ENCODE peak calls at places on chromosomes 1 and 21, in eight cellular contexts. C, Y, K, N, O, P, V and Q are unnamed samples.

GRCh38 chr1:224726783-224727182 is 110.7 kb downstream of the CNIH3 start:
- DNase-seq in V (no peak), C (no peak), P (no peak), K (no peak), O (no peak), Y (no peak), N (no peak), Q (no peak)

GRCh38 chr21:45388011-45388521 is 16.9 kb upstream of the COL18A1 start:
- DNase-seq in V (no peak), N (no peak), P (no peak), K (no peak), O (no peak), C (no peak), Y (no peak), Q (no peak)

GRCh38 chr1:236064674-236065508 is at the start of gene NID1:
- DNase-seq in P (peak), C (no peak), Y (peak), K (peak), N (peak), O (peak), V (peak), Q (peak)

GRCh38 chr1:58849556-58849955 is 65.7 kb upstream of the JUN start:
- DNase-seq in P (no peak), K (no peak), V (no peak), N (no peak), O (no peak), Y (no peak), C (no peak), Q (no peak)

GRCh38 chr1:171222961-171223360 is 25.3 kb upstream of the FMO1 start:
- DNase-seq in P (no peak), V (no peak), K (no peak), Y (no peak), N (peak), O (no peak), C (no peak), Q (no peak)

GRCh38 chr1:159917533-159917932 is 7.8 kb downstream of the TAGLN2 start:
- DNase-seq in N (no peak), O (no peak), P (peak), Y (no peak), C (no peak), K (no peak), V (peak), Q (no peak)

GRCh38 chr1:70504821-70505193 is 93.7 kb downstream of the CTH start:
- DNase-seq in O (no peak), C (no peak), P (no peak), V (peak), K (no peak), Y (no peak), N (no peak), Q (peak)

GRCh38 chr1:156794506-156795373 is 21.9 kb downstream of the SH2D2A start:
- DNase-seq in K (no peak), O (no peak), V (no peak), C (no peak), Y (no peak), N (no peak), P (no peak), Q (no peak)

GRCh38 chr1:29002792-29003191 is 88.4 kb downstream of the EPB41 start:
- DNase-seq in V (no peak), Y (no peak), N (no peak), K (no peak), P (no peak), C (no peak), O (no peak), Q (no peak)

GRCh38 chr1:70627910-70628309 is 216.8 kb downstream of the CTH start:
- DNase-seq in V (no peak), N (no peak), O (no peak), C (no peak), P (no peak), K (no peak), Y (peak), Q (no peak)

GRCh38 chr1:109132980-109133379 is 19.1 kb downstream of the ELAPOR1 start:
- DNase-seq in N (no peak), V (no peak), Y (no peak), C (no peak), O (no peak), K (no peak), P (no peak), Q (no peak)

GRCh38 chr1:61842863-61843514 is 100.7 kb downstream of the PATJ start:
- DNase-seq in V (no peak), C (no peak), O (peak), P (no peak), N (peak), Y (no peak), K (no peak), Q (no peak)

GRCh38 chr1:178536844-178537371 is 24.0 kb downstream of the TEX35 start:
- DNase-seq in K (no peak), O (no peak), Y (no peak), V (peak), N (no peak), C (peak), P (peak), Q (peak)

GRCh38 chr1:58402444-58402843 is 144.1 kb downstream of the OMA1 start:
- DNase-seq in Y (no peak), V (no peak), C (no peak), O (no peak), K (no peak), P (no peak), N (no peak), Q (no peak)

GRCh38 chr1:147565189-147565980 is 24.1 kb downstream of the BCL9 start:
- DNase-seq in P (no peak), Y (no peak), O (no peak), N (no peak), K (no peak), V (no peak), C (no peak), Q (no peak)

GRCh38 chr1:93328809-93329477 is 16.8 kb upstream of the DR1 start:
- DNase-seq in Y (no peak), C (no peak), N (no peak), O (no peak), V (peak), P (no peak), K (no peak), Q (no peak)

GRCh38 chr21:38196033-38196432 is 60.8 kb upstream of the KCNJ15 start:
- DNase-seq in V (no peak), C (no peak), O (no peak), N (no peak), K (no peak), P (no peak), Y (peak), Q (no peak)

GRCh38 chr1:58515794-58516401 is 30.6 kb downstream of the OMA1 start:
- DNase-seq in K (no peak), O (peak), N (peak), V (peak), C (peak), P (peak), Y (peak), Q (no peak)

GRCh38 chr1:84319662-84320061 is 18.2 kb downstream of the SAMD13 start:
- DNase-seq in K (no peak), O (no peak), Y (no peak), C (no peak), N (no peak), V (no peak), P (no peak), Q (no peak)

GRCh38 chr1:69263982-69264381 is 303.7 kb upstream of the LRRC7 start:
- DNase-seq in K (no peak), P (no peak), Y (no peak), N (no peak), O (no peak), V (no peak), C (no peak), Q (no peak)

GRCh38 chr1:26784023-26784871 is 3.5 kb upstream of the PIGV start:
- DNase-seq in Y (peak), K (no peak), C (no peak), O (peak), N (peak), P (peak), V (peak), Q (no peak)

GRCh38 chr21:44714905-44715304 is 3.5 kb upstream of the TSPEAR start:
- DNase-seq in Y (no peak), V (no peak), P (peak), C (no peak), K (no peak), N (no peak), O (no peak), Q (no peak)

GRCh38 chr1:11450310-11450709 is 28.6 kb upstream of the DISP3 start:
- DNase-seq in Y (no peak), O (no peak), C (no peak), K (no peak), P (no peak), V (no peak), N (no peak), Q (no peak)

GRCh38 chr1:51693420-51694144 is 76.7 kb downstream of the OSBPL9 start:
- DNase-seq in P (no peak), Y (no peak), C (no peak), N (no peak), K (no peak), V (no peak), O (no peak), Q (no peak)

GRCh38 chr1:67749844-67750689 is 65.1 kb downstream of the GADD45A start:
- DNase-seq in N (peak), Y (peak), O (peak), V (no peak), P (no peak), C (peak), K (no peak), Q (peak)

GRCh38 chr1:196608401-196609113 is at the start of gene KCNT2:
- DNase-seq in N (peak), C (no peak), Y (no peak), O (peak), K (peak), P (peak), V (peak), Q (no peak)

GRCh38 chr1:206967096-206967851 is 3.0 kb downstream of the FCAMR start:
- DNase-seq in V (no peak), K (no peak), P (no peak), O (no peak), C (no peak), Y (peak), N (no peak), Q (no peak)

GRCh38 chr1:178055093-178055492 is 38.8 kb upstream of the RASAL2 start:
- DNase-seq in K (no peak), O (no peak), C (no peak), V (peak), N (peak), Y (peak), P (no peak), Q (no peak)

GRCh38 chr1:208100906-208101305 is 143.3 kb downstream of the PLXNA2 start:
- DNase-seq in C (no peak), N (no peak), V (no peak), Y (no peak), O (no peak), K (no peak), P (no peak), Q (no peak)

GRCh38 chr1:225468270-225469020 is 40.6 kb upstream of the LBR start:
- DNase-seq in N (no peak), V (no peak), K (no peak), C (no peak), Y (no peak), O (no peak), P (no peak), Q (no peak)

GRCh38 chr1:241413386-241413785 is 56.4 kb upstream of the RGS7 start:
- DNase-seq in V (no peak), O (no peak), C (no peak), Y (no peak), P (no peak), N (no peak), K (no peak), Q (no peak)

GRCh38 chr1:65459397-65459768 is 38.9 kb downstream of the LEPR start:
- DNase-seq in N (peak), V (no peak), P (no peak), O (no peak), C (peak), K (no peak), Y (peak), Q (no peak)

GRCh38 chr1:183896466-183897026 is 91.6 kb downstream of the RGL1 start:
- DNase-seq in N (no peak), P (no peak), K (no peak), Y (peak), C (no peak), O (no peak), V (no peak), Q (no peak)

GRCh38 chr1:58065520-58065919 is 481.0 kb downstream of the OMA1 start:
- DNase-seq in Y (no peak), K (no peak), O (no peak), C (no peak), V (no peak), P (no peak), N (peak), Q (no peak)

GRCh38 chr1:91741301-91741700 is 144.7 kb downstream of the TGFBR3 start:
- DNase-seq in P (no peak), K (no peak), N (no peak), Y (no peak), C (no peak), V (no peak), O (no peak), Q (no peak)

GRCh38 chr1:93680121-93681094 is 1.2 kb downstream of the BCAR3 start:
- DNase-seq in N (peak), C (peak), V (peak), P (peak), K (peak), Y (no peak), O (peak), Q (peak)

GRCh38 chr1:154573168-154573510 is 5.6 kb downstream of the CHRNB2 start:
- DNase-seq in K (no peak), P (no peak), V (no peak), C (no peak), Y (no peak), N (no peak), O (no peak), Q (no peak)

GRCh38 chr1:97778718-97779117 is 142.1 kb downstream of the DPYD start:
- DNase-seq in K (no peak), N (no peak), V (no peak), O (no peak), Y (no peak), P (no peak), C (no peak), Q (no peak)
- TF ChIP-seq CTCF in K (no peak), N (no peak), V (no peak), O (no peak), Y (no peak), P (no peak), C (peak), Q (no peak)

GRCh38 chr1:910881-911721 is 12.6 kb upstream of the SAMD11 start:
- DNase-seq in C (no peak), K (peak), V (peak), Y (no peak), N (no peak), P (peak), O (no peak), Q (no peak)
- TF ChIP-seq POLR2AphosphoS5 in C (no peak), K (no peak), V (no peak), Y (no peak), N (no peak), P (peak), O (no peak), Q (no peak)

GRCh38 chr1:32199043-32199716 is 1.2 kb upstream of the CCDC28B start:
- DNase-seq in K (no peak), Y (no peak), P (no peak), V (no peak), O (no peak), C (no peak), N (no peak), Q (no peak)
- H3K27ac ChIP-seq in K (no peak), Y (no peak), P (peak), V (peak), O (peak), C (no peak), N (no peak), Q (peak)

DNA sequence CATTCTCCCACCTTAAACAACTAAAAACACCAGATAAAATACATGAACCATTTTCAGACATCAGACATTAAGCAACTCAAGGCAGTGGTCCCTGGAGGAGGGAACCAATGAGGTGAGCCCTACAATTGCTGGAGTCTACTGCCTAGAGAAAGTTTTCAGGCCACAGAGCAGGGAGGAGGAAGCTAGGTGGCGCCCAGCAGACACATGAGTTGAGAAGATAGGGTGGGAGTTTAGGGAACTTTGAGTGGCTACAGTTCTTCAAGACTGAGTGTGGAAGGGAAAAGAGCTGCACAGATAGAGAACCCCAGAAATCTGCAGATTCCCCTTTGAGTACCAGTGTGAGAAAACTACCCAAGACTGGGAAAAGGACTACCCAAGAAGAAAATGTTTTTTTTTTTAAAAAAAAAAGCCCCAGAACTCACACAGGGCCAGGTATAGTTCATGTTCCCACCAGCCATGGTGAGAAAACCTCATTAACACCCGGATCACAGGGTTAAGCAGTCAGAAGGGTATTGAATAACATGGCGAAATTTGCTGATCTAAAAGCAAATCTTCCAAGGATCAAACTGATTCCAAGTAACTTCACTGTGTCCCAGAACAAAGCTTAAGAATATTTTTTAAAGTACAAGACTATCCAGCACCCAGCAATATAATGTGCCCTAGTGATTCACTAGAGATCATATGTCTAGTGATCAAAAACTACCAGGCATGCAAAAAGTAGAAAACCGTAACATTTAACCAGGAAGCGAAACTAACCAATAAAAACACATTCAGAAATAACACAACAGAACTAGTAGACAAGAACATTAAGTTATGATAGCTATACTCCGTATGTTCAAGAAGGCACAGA is 12.0 kb downstream of the ALDH9A1 start:
- DNase-seq in C (no peak), K (no peak), P (no peak), N (peak), O (no peak), Y (peak), V (no peak), Q (no peak)
- TF ChIP-seq CTCF in C (peak), K (no peak), P (no peak), N (peak), O (no peak), Y (no peak), V (no peak), Q (no peak)

DNA sequence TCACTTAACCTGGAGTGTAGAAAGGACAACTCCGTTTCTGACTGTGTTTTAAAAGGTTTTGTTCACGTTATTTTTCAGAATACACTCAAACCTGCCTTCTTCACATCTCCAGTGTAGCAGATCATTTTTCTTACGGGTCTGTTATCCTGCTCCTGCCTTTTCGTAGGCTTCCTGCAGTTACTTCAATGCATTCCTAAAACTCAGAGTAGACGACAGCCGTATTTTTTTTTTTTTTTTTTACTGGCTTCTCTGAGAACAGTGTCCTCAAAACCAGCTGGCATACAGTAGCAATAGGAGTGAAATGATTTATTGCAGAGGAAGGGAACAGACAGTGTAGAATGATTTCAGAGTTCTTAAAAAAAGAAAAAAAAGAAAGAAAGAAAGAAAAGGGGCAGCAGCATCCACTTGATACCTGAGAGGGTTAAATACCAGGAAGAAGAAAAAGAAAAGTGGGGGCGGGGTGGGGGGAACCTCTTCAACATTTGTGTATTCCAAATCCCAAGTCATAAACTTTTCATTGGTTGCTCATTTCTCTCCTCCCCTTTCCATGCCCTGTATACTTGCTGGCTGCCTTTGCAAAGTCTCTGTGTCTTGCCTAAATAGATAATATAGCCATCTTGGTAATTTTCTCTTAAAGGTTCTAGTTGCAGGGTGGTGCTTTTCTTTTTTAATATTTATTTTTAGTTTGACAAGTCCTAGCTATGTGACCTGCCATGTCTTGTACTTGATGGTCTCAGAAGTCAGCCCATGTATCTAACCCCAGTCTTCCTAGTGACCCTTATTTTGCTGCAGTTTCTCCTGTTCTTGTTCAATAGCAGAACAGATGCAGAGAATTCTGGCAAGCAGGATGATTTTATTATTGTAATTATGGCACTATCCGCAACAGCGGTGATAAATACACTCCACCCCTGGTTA is 2.8 kb downstream of the TGFB2 start:
- DNase-seq in P (no peak), V (no peak), O (no peak), N (peak), Y (no peak), K (no peak), C (no peak), Q (no peak)
- TF ChIP-seq POLR2AphosphoS5 in P (no peak), V (peak), O (peak), N (no peak), Y (no peak), K (no peak), C (no peak), Q (no peak)

GRCh38 chr1:194787001-194787400 is 1600.6 kb upstream of the B3GALT2 start:
- DNase-seq in V (no peak), Y (no peak), K (no peak), C (no peak), N (no peak), P (no peak), O (no peak), Q (no peak)
- H3K27ac ChIP-seq in V (no peak), Y (no peak), K (no peak), C (no peak), N (no peak), P (no peak), O (no peak), Q (no peak)

GRCh38 chr1:923991-924618 is 382 bp downstream of the SAMD11 start:
- DNase-seq in C (no peak), V (no peak), O (no peak), P (no peak), Y (no peak), N (no peak), K (no peak), Q (no peak)

GRCh38 chr1:927234-927633 is 3.5 kb downstream of the SAMD11 start:
- DNase-seq in K (no peak), N (no peak), V (no peak), P (no peak), Y (no peak), C (no peak), O (no peak), Q (no peak)

GRCh38 chr1:925532-926421 is 2.1 kb downstream of the SAMD11 start:
- DNase-seq in V (no peak), O (no peak), N (no peak), P (no peak), Y (no peak), C (no peak), K (no peak), Q (no peak)

GRCh38 chr1:923131-923990 is at the start of gene SAMD11:
- DNase-seq in K (no peak), N (peak), C (peak), O (peak), P (peak), V (peak), Y (peak), Q (peak)

DNA sequence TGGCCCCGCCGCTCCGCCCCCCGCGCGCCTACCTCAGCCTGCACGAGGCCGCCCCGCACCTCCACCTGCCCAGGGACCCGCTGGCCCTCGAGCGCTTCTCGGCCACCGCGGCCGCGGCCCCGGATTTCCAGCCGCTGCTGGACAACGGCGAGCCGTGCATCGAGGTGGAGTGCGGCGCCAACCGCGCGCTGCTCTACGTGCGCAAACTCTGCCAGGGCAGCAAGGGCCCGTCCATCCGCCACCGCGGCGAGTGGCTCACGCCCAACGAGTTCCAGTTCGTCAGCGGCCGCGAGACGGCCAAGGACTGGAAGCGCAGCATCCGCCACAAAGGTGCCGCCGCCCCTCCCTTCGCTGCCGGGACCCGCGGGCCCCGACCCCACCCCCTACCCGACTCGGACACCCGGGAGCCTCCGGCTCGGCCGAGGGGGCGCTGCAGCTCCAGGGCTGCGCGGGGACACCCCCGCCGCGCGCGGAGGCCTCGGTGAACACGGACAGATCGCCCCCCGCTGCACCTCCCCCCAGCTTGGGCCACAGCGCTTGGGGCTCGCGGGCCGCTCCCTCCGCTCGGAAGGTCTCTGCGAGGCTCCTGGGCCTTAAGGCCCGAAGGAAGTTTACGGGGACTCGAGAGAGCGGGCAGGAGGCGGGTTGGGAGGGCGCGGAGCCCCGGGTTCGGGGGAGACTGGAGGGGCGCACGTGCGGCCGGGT is 1.0 kb downstream of the SAMD11 start:
- DNase-seq in P (peak), K (no peak), C (no peak), N (peak), Y (peak), O (no peak), V (peak), Q (no peak)
- TF ChIP-seq CTCF in P (no peak), K (no peak), C (no peak), N (no peak), Y (no peak), O (peak), V (no peak), Q (no peak)